ENCODE peak calls at places on chromosomes 6 and 20, in five cellular contexts. Q, P, S, V and B are unnamed samples.

GRCh38 chr6:159062564-159062945 is 17.8 kb upstream of the TAGAP start:
- DNase-seq in Q (no peak), P (no peak), S (no peak), V (no peak), B (no peak)

GRCh38 chr6:139037490-139037889 is 8.9 kb downstream of the ABRACL start:
- DNase-seq in Q (peak; percentile 27), P (peak; percentile 79), S (peak; percentile 44), V (no peak), B (no peak)

GRCh38 chr6:34810936-34811632 is 19.2 kb downstream of the BLTP3A start:
- DNase-seq in Q (no peak), P (peak; percentile 38), S (no peak), V (no peak), B (no peak)

GRCh38 chr20:32495217-32495565 is 89.9 kb downstream of the NOL4L start:
- DNase-seq in Q (no peak), P (no peak), S (no peak), V (peak; percentile 33), B (no peak)

GRCh38 chr6:152240983-152241766 is 396.0 kb downstream of the SYNE1 start:
- DNase-seq in Q (no peak), P (no peak), S (no peak), V (no peak), B (peak; percentile 62)

GRCh38 chr6:150026976-150027805 is 1.9 kb upstream of the RAET1L start:
- DNase-seq in Q (no peak), P (no peak), S (no peak), V (no peak), B (no peak)

GRCh38 chr6:30450908-30451818 is 38.1 kb upstream of the HLA-E start:
- DNase-seq in Q (no peak), P (peak; percentile 58), S (peak; percentile 70), V (peak; percentile 65), B (peak; percentile 69)

GRCh38 chr20:33896509-33896908 is 85.4 kb downstream of the CHMP4B start:
- DNase-seq in Q (no peak), P (peak; percentile 70), S (peak; percentile 44), V (no peak), B (peak; percentile 29)

GRCh38 chr6:135901776-135902524 is 50.4 kb downstream of the PDE7B start:
- DNase-seq in Q (peak; percentile 65), P (peak; percentile 96), S (peak; percentile 89), V (no peak), B (peak; percentile 14)

GRCh38 chr20:37395921-37396519 is 50.1 kb downstream of the SRC start:
- DNase-seq in Q (no peak), P (no peak), S (no peak), V (peak; percentile 52), B (no peak)

GRCh38 chr20:32965581-32966373 is 38.5 kb downstream of the SUN5 start:
- DNase-seq in Q (no peak), P (no peak), S (no peak), V (no peak), B (no peak)

GRCh38 chr6:157438611-157439109 is 57.7 kb downstream of the ZDHHC14 start:
- DNase-seq in Q (no peak), P (peak; percentile 11), S (peak; percentile 88), V (no peak), B (no peak)

GRCh38 chr6:89985744-89986493 is 91.7 kb downstream of the GJA10 start:
- DNase-seq in Q (peak; percentile 35), P (peak; percentile 96), S (peak; percentile 94), V (no peak), B (no peak)

GRCh38 chr6:13355969-13356368 is 27.6 kb upstream of the TBC1D7 start:
- DNase-seq in Q (no peak), P (peak; percentile 14), S (no peak), V (no peak), B (no peak)

GRCh38 chr6:111874030-111874425 is 776 bp upstream of the FYN start:
- DNase-seq in Q (no peak), P (peak; percentile 20), S (peak; percentile 13), V (no peak), B (no peak)

GRCh38 chr6:124223596-124223995 is 419.9 kb downstream of the NKAIN2 start:
- DNase-seq in Q (no peak), P (no peak), S (no peak), V (no peak), B (no peak)

GRCh38 chr6:54236984-54237383 is 71.3 kb upstream of the TINAG start:
- DNase-seq in Q (no peak), P (no peak), S (no peak), V (no peak), B (no peak)

GRCh38 chr20:44070139-44070900 is 116.7 kb downstream of the JPH2 start:
- DNase-seq in Q (no peak), P (no peak), S (no peak), V (no peak), B (no peak)

GRCh38 chr6:49553353-49553752 is 2.9 kb downstream of the C6orf141 start:
- DNase-seq in Q (no peak), P (peak; percentile 1), S (no peak), V (no peak), B (no peak)

GRCh38 chr6:119523546-119523945 is 174.0 kb upstream of the MAN1A1 start:
- DNase-seq in Q (no peak), P (no peak), S (no peak), V (no peak), B (no peak)

GRCh38 chr6:37480951-37481597 is 18.6 kb downstream of the CCDC167 start:
- DNase-seq in Q (no peak), P (no peak), S (no peak), V (no peak), B (no peak)

GRCh38 chr20:1894951-1895673 is at the start of gene SIRPA:
- DNase-seq in Q (no peak), P (peak; percentile 64), S (peak; percentile 69), V (no peak), B (peak; percentile 82)

GRCh38 chr20:1897965-1898464 is 2.8 kb downstream of the SIRPA start:
- DNase-seq in Q (no peak), P (no peak), S (peak; percentile 52), V (no peak), B (no peak)

GRCh38 chr20:1897486-1897885 is 2.3 kb downstream of the SIRPA start:
- DNase-seq in Q (no peak), P (no peak), S (no peak), V (no peak), B (no peak)

GRCh38 chr20:1895674-1896496 is 678 bp downstream of the SIRPA start:
- DNase-seq in Q (no peak), P (no peak), S (peak; percentile 31), V (no peak), B (no peak)

DNA sequence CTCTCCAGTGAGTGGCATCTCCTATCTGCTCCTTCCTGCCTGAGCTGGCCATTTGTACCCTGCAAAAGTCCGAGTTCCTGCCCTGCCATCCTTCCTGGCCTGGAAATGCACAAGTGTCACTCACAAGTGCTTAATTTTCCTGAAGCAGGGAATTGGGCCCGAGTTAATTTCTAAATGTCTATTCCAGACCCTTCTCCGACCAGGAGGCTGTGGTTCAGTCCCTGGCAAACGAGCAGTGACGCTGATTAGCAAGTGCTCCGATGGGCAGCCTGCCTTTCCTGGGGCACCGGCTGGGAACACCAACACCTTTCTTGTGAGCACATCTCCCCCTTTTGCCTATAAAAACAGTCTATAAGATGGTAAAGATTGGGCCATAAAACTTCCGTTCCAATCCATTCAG is 1.7 kb downstream of the SIRPA start:
- DNase-seq in Q (no peak), P (no peak), S (no peak), V (no peak), B (no peak)
- H3K4me3 ChIP-seq in Q (no peak overlapping the region), P (no peak overlapping the region), S (peak overlapping the region; percentile 88), V (no peak overlapping the region), B (no peak overlapping the region)

GRCh38 chr6:106156863-106157262 is 70.7 kb downstream of the PRDM1 start:
- DNase-seq in Q (no peak), P (no peak), S (no peak), V (no peak), B (no peak)
- H3K4me3 ChIP-seq in Q (no peak overlapping the region), P (no peak overlapping the region), S (no peak overlapping the region), V (no peak overlapping the region), B (no peak overlapping the region)

DNA sequence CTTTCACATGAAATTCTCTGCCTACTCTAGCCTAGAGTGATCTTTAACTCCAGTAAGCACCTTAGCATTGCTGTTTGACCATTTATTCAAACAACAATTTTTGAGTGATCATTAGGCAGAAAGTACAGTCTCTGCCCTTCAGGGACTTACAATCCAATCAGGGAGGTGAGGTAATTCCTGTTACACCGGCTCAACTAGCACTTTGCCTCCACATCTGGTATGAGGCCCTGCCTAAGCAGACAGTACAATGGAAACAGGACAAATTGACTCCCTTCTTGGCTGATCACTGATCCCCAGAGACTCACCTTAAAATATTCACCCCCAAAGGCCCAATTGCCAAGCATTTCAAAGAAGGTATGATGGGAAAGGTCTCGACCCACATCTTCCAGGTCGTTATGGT is 1.4 kb downstream of the AARS2 start:
- DNase-seq in Q (no peak), P (no peak), S (no peak), V (no peak), B (no peak)
- H3K4me3 ChIP-seq in Q (peak overlapping the region; percentile 79), P (no peak overlapping the region), S (peak overlapping the region; percentile 89), V (no peak overlapping the region), B (no peak overlapping the region)

GRCh38 chr6:27158316-27158643 is 89.2 kb upstream of the PRSS16 start:
- DNase-seq in Q (no peak), P (no peak), S (no peak), V (no peak), B (no peak)
- H3K4me3 ChIP-seq in Q (no peak overlapping the region), P (peak overlapping the region; percentile 49), S (no peak overlapping the region), V (no peak overlapping the region), B (no peak overlapping the region)

DNA sequence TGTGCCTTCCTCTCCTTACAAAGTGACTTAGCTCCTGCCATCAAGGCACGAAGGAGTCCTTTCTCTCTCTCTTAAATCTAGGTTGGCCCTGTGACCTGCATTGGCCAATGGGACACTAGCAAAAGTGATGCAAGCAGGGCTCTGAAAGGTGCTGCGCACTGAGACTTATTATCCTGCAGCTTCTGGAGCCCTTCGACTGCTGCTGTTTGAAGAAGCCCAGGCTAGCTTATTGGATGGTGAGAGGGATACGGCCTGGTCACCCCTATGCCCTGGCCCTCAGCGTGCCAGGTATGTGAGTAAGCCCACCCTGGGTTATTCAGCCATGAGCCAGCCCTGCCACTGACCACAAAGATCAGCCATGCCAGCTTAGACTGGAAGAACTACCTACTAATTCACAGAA is 74.5 kb upstream of the GGTLC1 start:
- DNase-seq in Q (no peak), P (no peak), S (no peak), V (no peak), B (no peak)
- H3K4me3 ChIP-seq in Q (no peak overlapping the region), P (no peak overlapping the region), S (no peak overlapping the region), V (no peak overlapping the region), B (no peak overlapping the region)